ENCODE peak calls at places on chromosomes 4 and X, in eight cellular contexts. G is A549; U is iris pigment epithelial cell; Y is effector CD4-positive, alpha-beta T cell; H is choroid plexus epithelial cell; J is iPS-NIHi11; V is activated CD4-positive, alpha-beta T cell treated with anti-CD3 and anti-CD28 coated beads, Interleukin-2, amount 50 U/mL, for 4 hours; L is GF-D8. C is an unnamed sample.

GRCh38 chrX:39063037-39063436 is 261.8 kb downstream of the MID1IP1 start:
- DNase-seq in V (no peak), L (peak), H (no peak), U (no peak), G (peak), J (no peak), Y (no peak), C (no peak)

GRCh38 chr4:2330119-2331042 is 68.5 kb upstream of the MXD4 start:
- DNase-seq in H (peak), G (peak), J (no peak), U (peak), L (peak), V (no peak), Y (no peak), C (no peak)

GRCh38 chrX:29627833-29628232 is 587.5 kb upstream of the MAGEB2 start:
- DNase-seq in U (peak), Y (no peak), L (no peak), J (no peak), H (peak), V (no peak), G (no peak), C (no peak)

GRCh38 chr4:177108708-177109107 is 201.0 kb upstream of the NEIL3 start:
- DNase-seq in J (no peak), U (peak), L (no peak), H (peak), V (no peak), Y (no peak), G (peak), C (no peak)

GRCh38 chrX:147781844-147782243 is 129.9 kb upstream of the FMR1 start:
- DNase-seq in V (no peak), G (no peak), J (no peak), H (no peak), U (no peak), Y (no peak), L (no peak), C (no peak)

GRCh38 chr4:8410641-8411271 is 29.8 kb downstream of the ACOX3 start:
- DNase-seq in V (no peak), H (peak), J (peak), L (no peak), G (peak), Y (no peak), U (peak), C (no peak)

GRCh38 chr4:23401572-23401971 is 488.3 kb downstream of the PPARGC1A start:
- DNase-seq in Y (no peak), H (no peak), U (peak), L (no peak), G (no peak), J (no peak), V (no peak), C (no peak)

GRCh38 chr4:153620352-153620751 is 63.7 kb upstream of the TLR2 start:
- DNase-seq in Y (no peak), L (no peak), G (no peak), U (no peak), H (peak), J (no peak), V (no peak), C (no peak)

GRCh38 chr4:6991771-6992557 is 51.2 kb upstream of the TADA2B start:
- DNase-seq in L (peak), H (peak), Y (no peak), G (no peak), V (no peak), U (peak), J (no peak), C (no peak)

GRCh38 chr4:184762100-184762499 is 28.2 kb upstream of the CENPU start:
- DNase-seq in U (no peak), H (no peak), L (no peak), G (no peak), Y (no peak), J (no peak), V (peak), C (peak)

GRCh38 chr4:140595065-140595464 is 26.3 kb upstream of the UCP1 start:
- DNase-seq in U (peak), Y (no peak), L (no peak), G (peak), H (peak), J (peak), V (no peak), C (no peak)

GRCh38 chrX:68647156-68647957 is at the start of gene STARD8:
- DNase-seq in Y (no peak), J (peak), L (no peak), H (peak), V (no peak), U (peak), G (peak), C (no peak)

GRCh38 chr4:82515705-82516104 is 46.1 kb downstream of the TMEM150C start:
- DNase-seq in L (no peak), J (no peak), H (peak), G (no peak), U (peak), Y (no peak), V (no peak), C (no peak)

GRCh38 chr4:156790866-156791265 is 180.7 kb downstream of the PDGFC start:
- DNase-seq in H (peak), V (no peak), L (no peak), G (no peak), Y (no peak), U (peak), J (peak), C (no peak)

GRCh38 chrX:153381684-153382532 is 19.2 kb downstream of the PNMA6E start:
- DNase-seq in G (peak), V (no peak), Y (no peak), H (peak), L (peak), J (peak), U (peak), C (peak)

GRCh38 chrX:25721564-25721963 is 416.6 kb upstream of the MAGEB18 start:
- DNase-seq in G (peak), L (no peak), Y (no peak), H (peak), V (no peak), J (no peak), U (peak), C (no peak)

GRCh38 chr4:39124885-39125599 is 57.3 kb upstream of the WDR19 start:
- DNase-seq in V (no peak), L (no peak), J (no peak), Y (no peak), U (no peak), G (no peak), H (no peak), C (no peak)

GRCh38 chrX:120485562-120486520 is 16.7 kb upstream of the LAMP2 start:
- DNase-seq in V (peak), H (peak), L (peak), U (peak), G (peak), Y (peak), J (peak), C (peak)

GRCh38 chrX:19514791-19515614 is at the start of gene MAP3K15:
- DNase-seq in G (peak), H (no peak), Y (no peak), V (peak), J (peak), U (peak), L (no peak), C (peak)

C was measured in T-helper 1 cell.